ENCODE peak calls at places on chromosomes 11 and 22, in four cellular contexts. F, E, Q and I are unnamed samples.

GRCh38 chr11:67364169-67364568 is 9.2 kb downstream of the CLCF1 start:
- DNase-seq in Q (no peak), E (no peak), F (no peak), I (no peak)

GRCh38 chr22:39215430-39216142 is 29.2 kb downstream of the PDGFB start:
- DNase-seq in E (no peak), F (peak; percentile 27), Q (no peak), I (no peak)

GRCh38 chr11:16789061-16789415 is 50.6 kb downstream of the C11orf58 start:
- DNase-seq in Q (no peak), E (no peak), F (no peak), I (no peak)

GRCh38 chr11:107561688-107562087 is 3.8 kb downstream of the ALKBH8 start:
- DNase-seq in Q (peak; percentile 92), E (no peak), F (no peak), I (peak; percentile 54)

GRCh38 chr11:19676508-19677379 is 35.9 kb upstream of the NAV2 start:
- DNase-seq in E (no peak), F (no peak), Q (no peak), I (no peak)

GRCh38 chr11:18958221-18958910 is 19.2 kb upstream of the MRGPRX1 start:
- DNase-seq in Q (no peak), F (no peak), E (no peak), I (no peak)

GRCh38 chr11:121478226-121478894 is 25.6 kb upstream of the SORL1-AS1 start:
- DNase-seq in E (no peak), F (no peak), Q (no peak), I (no peak)

GRCh38 chr22:19178065-19178658 is 374 bp downstream of the SLC25A1 start:
- DNase-seq in F (peak; percentile 46), Q (no peak), E (no peak), I (no peak)

GRCh38 chr11:58685973-58686720 is 45.6 kb downstream of the GLYAT start:
- DNase-seq in E (no peak), F (no peak), Q (no peak), I (no peak)

GRCh38 chr11:68652683-68653156 is 31.6 kb upstream of the GAL start:
- DNase-seq in F (no peak), Q (no peak), E (no peak), I (no peak)

GRCh38 chr11:75785187-75785586 is 16.6 kb downstream of the DGAT2 start:
- DNase-seq in Q (no peak), E (no peak), F (no peak), I (no peak)

GRCh38 chr11:61173456-61173855 is 12.2 kb upstream of the VPS37C start:
- DNase-seq in F (peak; percentile 35), Q (no peak), E (no peak), I (no peak)
- TF ChIP-seq CTCF in F (peak; percentile 28), Q (peak; percentile 64), E (no peak), I (no peak)

GRCh38 chr22:49606562-49606961 is 221.1 kb downstream of the BRD1 start:
- DNase-seq in F (no peak), E (no peak), Q (no peak), I (no peak)
- TF ChIP-seq CTCF in F (no peak), E (no peak), Q (no peak), I (no peak)

GRCh38 chr22:27825174-27825573 is 23.6 kb upstream of the MN1 start:
- DNase-seq in E (no peak), F (peak; percentile 16), Q (no peak), I (no peak)
- TF ChIP-seq CTCF in E (peak; percentile 24), F (peak; percentile 70), Q (peak; percentile 68), I (peak; percentile 31)

GRCh38 chr11:111162306-111162705 is 83.2 kb upstream of the POU2AF2 start:
- DNase-seq in E (no peak), Q (no peak), F (no peak), I (peak; percentile 32)
- TF ChIP-seq CTCF in E (no peak), Q (no peak), F (no peak), I (no peak)

GRCh38 chr11:22927793-22928192 is 67.5 kb upstream of the CCDC179 start:
- DNase-seq in Q (no peak), F (no peak), E (no peak), I (no peak)

GRCh38 chr11:22930816-22931594 is 70.7 kb upstream of the CCDC179 start:
- DNase-seq in E (no peak), F (no peak), Q (no peak), I (no peak)

GRCh38 chr11:22923561-22923960 is 63.3 kb upstream of the CCDC179 start:
- DNase-seq in Q (no peak), E (no peak), F (no peak), I (no peak)

GRCh38 chr11:22926341-22926740 is 66.1 kb upstream of the CCDC179 start:
- DNase-seq in F (no peak), Q (no peak), E (no peak), I (no peak)

GRCh38 chr11:22928207-22928917 is 68.1 kb upstream of the CCDC179 start:
- DNase-seq in Q (no peak), E (no peak), F (no peak), I (no peak)
- TF ChIP-seq CTCF in Q (peak; percentile 18), E (no peak), F (no peak), I (no peak)

GRCh38 chr22:22099833-22100812 is 117.5 kb upstream of the TOP3B start:
- DNase-seq in F (peak; percentile 32), Q (no peak), E (no peak), I (no peak)
- TF ChIP-seq CTCF in F (peak; percentile 80), Q (peak; percentile 22), E (no peak), I (peak; percentile 23)

DNA sequence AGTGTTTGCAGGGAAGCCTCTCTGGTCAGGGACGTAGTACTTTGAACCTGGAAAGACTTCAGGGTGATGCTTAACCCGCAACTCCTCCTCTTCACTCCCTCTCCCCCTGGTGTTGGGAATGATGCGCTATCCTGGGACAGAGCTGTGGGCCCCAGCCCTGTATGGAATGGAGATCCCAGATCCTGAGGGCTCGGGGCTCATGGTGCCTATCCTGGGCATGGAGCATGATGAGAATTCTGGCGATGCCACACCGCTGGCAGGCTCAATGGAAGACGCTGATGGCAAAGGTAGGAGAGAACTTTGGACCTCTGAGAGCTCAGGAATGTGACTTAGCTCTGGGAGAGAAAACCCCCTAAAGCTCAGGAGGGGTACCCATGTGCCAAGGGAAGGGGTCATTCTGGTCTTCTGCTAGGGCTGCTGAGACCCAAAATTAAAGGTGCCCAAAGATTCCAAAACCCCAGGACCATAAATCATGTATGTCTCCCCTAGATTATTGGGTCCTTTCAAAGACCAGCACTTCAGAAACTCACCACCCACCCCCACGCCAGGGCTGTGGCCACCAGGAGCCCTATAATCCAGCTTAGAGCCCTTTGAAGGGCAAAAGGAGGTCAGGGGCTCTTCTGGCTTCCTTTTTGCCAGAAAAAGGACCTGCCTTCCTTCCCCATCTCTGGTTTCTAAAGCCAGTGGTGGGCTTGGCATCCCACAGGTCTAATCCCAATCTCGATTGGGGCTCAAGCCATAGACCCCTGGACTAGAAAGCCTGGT is 52.5 kb downstream of the BTG4 start:
- DNase-seq in F (peak; percentile 51), Q (no peak), E (no peak), I (no peak)
- TF ChIP-seq CTCF in F (no peak), Q (no peak), E (no peak), I (no peak)

GRCh38 chr11:73907191-73907590 is 30.4 kb downstream of the PAAF1 start:
- DNase-seq in F (no peak), E (no peak), Q (no peak), I (peak; percentile 31)
- TF ChIP-seq CTCF in F (no peak), E (no peak), Q (no peak), I (peak; percentile 13)

GRCh38 chr11:128290106-128290840 is 297.1 kb downstream of the ETS1 start:
- DNase-seq in Q (peak; percentile 68), E (peak; percentile 47), F (peak; percentile 48), I (peak; percentile 79)
- TF ChIP-seq CTCF in Q (peak; percentile 89), E (peak; percentile 80), F (peak; percentile 69), I (peak; percentile 90)